ENCODE peak calls at places on chromosomes 6 and 20, in four cellular contexts. O, L, A and K are unnamed samples.

GRCh38 chr6:41727705-41728072 is 7.7 kb downstream of the TFEB start:
- DNase-seq in O (no peak), L (no peak), A (no peak), K (no peak)

GRCh38 chr20:25090492-25091429 is 8.8 kb upstream of the VSX1 start:
- DNase-seq in O (no peak), L (no peak), A (no peak), K (no peak)

GRCh38 chr20:58623579-58624473 is 27.3 kb upstream of the STX16 start:
- DNase-seq in O (peak; percentile 97), L (peak; percentile 85), A (peak; percentile 99), K (peak; percentile 94)

GRCh38 chr20:33113387-33113908 is 34.0 kb downstream of the BPIFB4 start:
- DNase-seq in O (no peak), L (no peak), A (no peak), K (no peak)

GRCh38 chr6:168032383-168032760 is 34.9 kb downstream of the KIF25 start:
- DNase-seq in O (peak; percentile 86), L (peak; percentile 59), A (peak; percentile 95), K (peak; percentile 69)

GRCh38 chr6:121630716-121631115 is 195.3 kb downstream of the GJA1 start:
- DNase-seq in O (no peak), L (no peak), A (no peak), K (peak; percentile 37)

GRCh38 chr20:59751075-59751711 is 146.9 kb downstream of the PHACTR3 start:
- DNase-seq in O (peak; percentile 24), L (no peak), A (peak; percentile 27), K (peak; percentile 29)

GRCh38 chr6:39599996-39600395 is 125.2 kb downstream of the KIF6 start:
- DNase-seq in O (no peak), L (no peak), A (no peak), K (no peak)

GRCh38 chr6:89501239-89501638 is 68.3 kb downstream of the ANKRD6 start:
- DNase-seq in O (no peak), L (no peak), A (no peak), K (no peak)

GRCh38 chr20:49981218-49982071 is 1.3 kb upstream of the SNAI1 start:
- DNase-seq in O (no peak), L (no peak), A (no peak), K (no peak)

GRCh38 chr6:24831771-24832718 is 33.3 kb upstream of the ARMH2 start:
- DNase-seq in O (peak; percentile 40), L (no peak), A (no peak), K (no peak)

GRCh38 chr6:71460933-71461332 is 172.3 kb downstream of the OGFRL1 start:
- DNase-seq in O (peak; percentile 79), L (no peak), A (peak; percentile 43), K (no peak)

GRCh38 chr6:125267806-125268523 is 33.8 kb downstream of the HDDC2 start:
- DNase-seq in O (no peak), L (no peak), A (peak; percentile 32), K (peak; percentile 44)

GRCh38 chr6:153138930-153139329 is 7.8 kb upstream of the RGS17 start:
- DNase-seq in O (no peak), L (no peak), A (no peak), K (no peak)

GRCh38 chr6:31578461-31579118 is 3.2 kb downstream of the TNF start:
- DNase-seq in O (no peak), L (no peak), A (peak; percentile 32), K (no peak)

GRCh38 chr6:21707527-21707926 is 114.0 kb downstream of the SOX4 start:
- DNase-seq in O (no peak), L (no peak), A (no peak), K (no peak)

GRCh38 chr20:58233881-58234528 is 5.6 kb upstream of the ANKRD60 start:
- DNase-seq in O (no peak), L (no peak), A (no peak), K (no peak)